ENCODE peak calls at places on chromosome 15, in four cellular contexts. U is K562, R is HepG2, I is GM12878. Z is an unnamed sample.

GRCh38 chr15:57697588-57697987 is 8.9 kb upstream of the POLR2M start:
- DNase-seq in U (no peak), R (no peak), I (no peak), Z (no peak)

GRCh38 chr15:31463521-31464102 is 137.0 kb downstream of the KLF13 start:
- DNase-seq in I (no peak), R (no peak), U (no peak), Z (no peak)

GRCh38 chr15:90594297-90594696 is 64.6 kb downstream of the CRTC3 start:
- DNase-seq in U (no peak), R (no peak), I (peak), Z (no peak)

GRCh38 chr15:34240537-34240936 is 15.7 kb downstream of the EMC4 start:
- DNase-seq in U (no peak), I (no peak), R (no peak), Z (no peak)

GRCh38 chr15:74578496-74578994 is 37.1 kb upstream of the CLK3 start:
- DNase-seq in R (no peak), U (no peak), I (no peak), Z (no peak)

GRCh38 chr15:74817370-74817737 is 4.7 kb downstream of the LMAN1L start:
- DNase-seq in I (no peak), U (no peak), R (peak), Z (no peak)

GRCh38 chr15:75229191-75230015 is 27.7 kb downstream of the C15orf39 start:
- DNase-seq in R (no peak), I (no peak), U (no peak), Z (no peak)

GRCh38 chr15:36075333-36075732 is 504.1 kb upstream of the CDIN1 start:
- DNase-seq in I (no peak), R (no peak), U (no peak), Z (no peak)

GRCh38 chr15:66638377-66638776 is 63.7 kb upstream of the SMAD6 start:
- DNase-seq in R (no peak), I (no peak), U (no peak), Z (no peak)

GRCh38 chr15:58057559-58057958 is 8.0 kb downstream of the ALDH1A2 start:
- DNase-seq in R (no peak), U (peak), I (no peak), Z (no peak)

GRCh38 chr15:95829062-95829461 is 501.4 kb upstream of the NR2F2 start:
- DNase-seq in R (no peak), U (no peak), I (no peak), Z (no peak)

GRCh38 chr15:98850991-98851776 is 156.4 kb downstream of the PGPEP1L start:
- DNase-seq in I (no peak), R (peak), U (peak), Z (peak)

GRCh38 chr15:58951388-58952060 is 18.0 kb upstream of the SLTM start:
- DNase-seq in U (no peak), R (no peak), I (no peak), Z (no peak)

GRCh38 chr15:38389924-38390542 is 63.9 kb upstream of the FAM98B start:
- DNase-seq in R (peak), U (peak), I (peak), Z (peak)

GRCh38 chr15:71526061-71526460 is 284.3 kb upstream of the NR2E3 start:
- DNase-seq in I (no peak), R (no peak), U (no peak), Z (no peak)

GRCh38 chr15:66703540-66703941 is 1.5 kb downstream of the SMAD6 start:
- DNase-seq in R (no peak), U (no peak), I (no peak), Z (peak)

GRCh38 chr15:81312790-81313543 is 11.0 kb downstream of the STARD5 start:
- DNase-seq in U (no peak), R (no peak), I (no peak), Z (no peak)

GRCh38 chr15:53918180-53919079 is 59.8 kb upstream of the UNC13C start:
- DNase-seq in R (peak), U (no peak), I (no peak), Z (no peak)

GRCh38 chr15:89231832-89232231 is 10.5 kb upstream of the RLBP1 start:
- DNase-seq in I (no peak), U (no peak), R (no peak), Z (no peak)

GRCh38 chr15:30985081-30985531 is 6.3 kb downstream of the MTMR10 start:
- DNase-seq in I (no peak), R (no peak), U (no peak), Z (no peak)

GRCh38 chr15:28904541-28905303 is 18.9 kb downstream of the APBA2 start:
- DNase-seq in I (no peak), R (no peak), U (peak), Z (no peak)

GRCh38 chr15:25239471-25240345 is 199.1 kb downstream of the UBE3A start:
- DNase-seq in R (no peak), U (no peak), I (no peak), Z (no peak)

GRCh38 chr15:89472785-89473256 is 23.6 kb downstream of the RHCG start:
- DNase-seq in I (no peak), U (peak), R (peak), Z (peak)

GRCh38 chr15:74830868-74831267 is 4.4 kb downstream of the CPLX3 start:
- DNase-seq in U (no peak), R (no peak), I (no peak), Z (no peak)

GRCh38 chr15:91853501-91853967 is at the start of gene SLCO3A1:
- DNase-seq in R (no peak), I (no peak), U (peak), Z (peak)
- TF ChIP-seq ETV6 in R (no peak), I (no peak), U (no peak), Z (no peak)

DNA sequence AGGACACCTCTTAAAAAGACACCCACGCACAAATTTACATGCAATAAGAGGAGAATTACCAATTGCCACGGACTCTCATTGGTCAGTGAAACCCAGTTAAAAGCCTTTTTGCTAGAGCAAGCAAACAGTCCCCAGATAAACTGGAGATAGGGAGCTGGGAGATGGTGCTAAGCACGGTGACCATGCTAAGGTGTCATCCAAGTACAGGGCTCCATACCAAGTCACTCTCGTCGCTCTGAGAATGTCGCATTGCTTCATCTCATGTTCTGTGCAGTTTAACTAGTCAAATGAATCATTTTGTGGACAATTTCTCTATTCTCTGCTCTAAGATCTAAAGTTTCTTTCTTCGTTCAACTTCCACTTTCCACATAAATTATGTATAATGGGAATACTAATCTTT is 581.9 kb downstream of the AGBL1 start:
- DNase-seq in I (no peak), R (no peak), U (no peak), Z (no peak)
- TF ChIP-seq CBFB in I (no peak), R (no peak), U (no peak), Z (no peak)

GRCh38 chr15:88185584-88185983 is 71.0 kb downstream of the NTRK3 start:
- DNase-seq in R (no peak), U (no peak), I (no peak), Z (no peak)
- TF ChIP-seq MAX in R (no peak), U (no peak), I (no peak), Z (no peak)

DNA sequence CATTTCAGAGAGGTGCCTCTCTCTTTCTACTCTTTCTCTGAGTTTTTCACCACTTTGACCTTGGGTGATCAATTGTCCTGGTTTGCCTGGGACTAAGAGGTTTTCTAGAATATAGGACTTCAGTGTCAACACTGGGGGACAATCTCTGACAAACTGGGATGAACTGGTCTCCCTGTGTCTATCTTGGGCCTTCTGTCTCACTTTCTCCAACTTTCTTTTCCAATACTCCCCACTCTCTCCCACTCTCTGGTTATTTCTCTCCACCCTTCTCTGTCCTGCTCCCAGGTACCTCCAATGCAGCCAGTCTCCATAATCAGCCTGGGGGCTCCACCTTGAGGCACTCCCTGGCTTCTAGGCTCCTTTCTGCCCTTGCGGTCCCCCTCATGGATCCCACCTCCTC is 4.7 kb upstream of the ITGA11 start:
- DNase-seq in R (no peak), I (no peak), U (no peak), Z (no peak)
- TF ChIP-seq ETV6 in R (no peak), I (no peak), U (no peak), Z (no peak)

DNA sequence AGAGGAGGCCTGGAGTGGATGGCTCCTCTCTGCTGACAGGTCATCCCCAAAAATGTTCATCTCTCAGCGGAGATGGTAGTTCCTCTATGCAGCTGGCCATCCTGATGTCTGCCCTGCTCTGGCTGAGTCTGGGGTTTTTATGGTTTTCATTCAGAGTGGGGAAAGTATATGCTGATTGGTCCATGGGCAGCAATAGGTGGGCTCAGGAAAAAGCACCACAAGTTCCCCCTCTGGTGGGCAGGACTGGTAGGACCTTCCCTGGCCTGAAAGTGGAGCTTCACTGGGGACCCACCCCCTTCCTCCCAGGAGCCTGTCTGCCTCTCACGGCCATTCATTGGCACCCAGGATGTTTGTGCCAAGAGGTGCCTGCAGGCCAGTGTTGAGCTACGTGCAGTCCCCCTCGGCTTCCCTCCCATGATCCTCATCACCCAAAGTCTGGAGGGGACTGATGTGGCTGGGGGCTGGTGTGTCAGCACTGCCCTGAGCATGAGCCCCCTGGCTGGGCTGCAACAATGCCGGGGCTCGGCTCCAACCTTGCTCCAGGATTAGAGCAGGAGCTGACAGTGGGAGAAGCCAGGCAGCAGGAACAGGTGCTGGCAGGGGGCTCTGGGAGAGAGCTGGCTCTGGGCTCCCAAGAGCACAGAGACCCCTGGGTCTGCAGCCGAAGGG is 13.1 kb upstream of the BLOC1S6 start:
- DNase-seq in U (peak), R (peak), I (no peak), Z (peak)
- TF ChIP-seq CBFB in U (no peak), R (no peak), I (no peak), Z (no peak)

GRCh38 chr15:73265536-73266153 is 103.1 kb downstream of the HCN4 start:
- DNase-seq in U (peak), R (peak), I (no peak), Z (peak)
- TF ChIP-seq MAX in U (no peak), R (no peak), I (no peak), Z (no peak)

GRCh38 chr15:92797168-92798052 is 102.7 kb upstream of the CHD2 start:
- DNase-seq in U (peak), R (peak), I (peak), Z (no peak)
- TF ChIP-seq ETV6 in U (no peak), R (no peak), I (no peak), Z (no peak)

Z was measured in WTC11.